ENCODE peak calls at places on chromosomes 12 and 14, in nine cellular contexts. One of them, this sample, is unnamed.

GRCh38 chr12:685388-685787 is 22.1 kb upstream of the NINJ2 start:
- DNase-seq in cardiac fibroblast: peak
- DNase-seq in AG09309: no peak
- DNase-seq in activated CD4-positive, alpha-beta T cell treated with anti-CD3 and anti-CD28 coated beads for 24 hours: peak
- DNase-seq in astrocyte of the cerebellum: peak
- DNase-seq in NCI-H1092: peak
- DNase-seq in aorta: no peak
- DNase-seq in tibial artery: no peak
- DNase-seq in activated gamma-delta T cell treated with Interleukin-2 at 50 U/mL for 16 hours: peak
- DNase-seq in this sample: peak

GRCh38 chr12:52650520-52651081 is 1.4 kb downstream of the KRT2 start:
- DNase-seq in cardiac fibroblast: no peak
- DNase-seq in AG09309: peak
- DNase-seq in activated CD4-positive, alpha-beta T cell treated with anti-CD3 and anti-CD28 coated beads for 24 hours: no peak
- DNase-seq in astrocyte of the cerebellum: no peak
- DNase-seq in NCI-H1092: no peak
- DNase-seq in aorta: no peak
- DNase-seq in tibial artery: no peak
- DNase-seq in activated gamma-delta T cell treated with Interleukin-2 at 50 U/mL for 16 hours: no peak
- DNase-seq in this sample: no peak

GRCh38 chr14:89202413-89202812 is 214.6 kb downstream of the FOXN3 start:
- DNase-seq in cardiac fibroblast: no peak
- DNase-seq in AG09309: no peak
- DNase-seq in activated CD4-positive, alpha-beta T cell treated with anti-CD3 and anti-CD28 coated beads for 24 hours: no peak
- DNase-seq in astrocyte of the cerebellum: no peak
- DNase-seq in NCI-H1092: no peak
- DNase-seq in aorta: no peak
- DNase-seq in tibial artery: no peak
- DNase-seq in activated gamma-delta T cell treated with Interleukin-2 at 50 U/mL for 16 hours: no peak
- DNase-seq in this sample: no peak

GRCh38 chr12:63308701-63309100 is 157.7 kb upstream of the AVPR1A start:
- DNase-seq in cardiac fibroblast: peak
- DNase-seq in AG09309: no peak
- DNase-seq in activated CD4-positive, alpha-beta T cell treated with anti-CD3 and anti-CD28 coated beads for 24 hours: no peak
- DNase-seq in astrocyte of the cerebellum: no peak
- DNase-seq in NCI-H1092: no peak
- DNase-seq in aorta: no peak
- DNase-seq in tibial artery: no peak
- DNase-seq in activated gamma-delta T cell treated with Interleukin-2 at 50 U/mL for 16 hours: no peak
- DNase-seq in this sample: no peak

GRCh38 chr12:6458281-6459003 is 6.6 kb downstream of the TAPBPL start:
- DNase-seq in cardiac fibroblast: no peak
- DNase-seq in AG09309: no peak
- DNase-seq in activated CD4-positive, alpha-beta T cell treated with anti-CD3 and anti-CD28 coated beads for 24 hours: no peak
- DNase-seq in astrocyte of the cerebellum: no peak
- DNase-seq in NCI-H1092: no peak
- DNase-seq in aorta: peak
- DNase-seq in tibial artery: no peak
- DNase-seq in activated gamma-delta T cell treated with Interleukin-2 at 50 U/mL for 16 hours: no peak
- DNase-seq in this sample: no peak

GRCh38 chr14:72883963-72884362 is 9.9 kb downstream of the DPF3 start:
- DNase-seq in cardiac fibroblast: peak
- DNase-seq in AG09309: no peak
- DNase-seq in activated CD4-positive, alpha-beta T cell treated with anti-CD3 and anti-CD28 coated beads for 24 hours: no peak
- DNase-seq in astrocyte of the cerebellum: no peak
- DNase-seq in NCI-H1092: no peak
- DNase-seq in aorta: no peak
- DNase-seq in tibial artery: no peak
- DNase-seq in activated gamma-delta T cell treated with Interleukin-2 at 50 U/mL for 16 hours: no peak
- DNase-seq in this sample: no peak

GRCh38 chr12:130537051-130537450 is 179.0 kb downstream of the RIMBP2 start:
- DNase-seq in cardiac fibroblast: no peak
- DNase-seq in AG09309: no peak
- DNase-seq in activated CD4-positive, alpha-beta T cell treated with anti-CD3 and anti-CD28 coated beads for 24 hours: no peak
- DNase-seq in astrocyte of the cerebellum: no peak
- DNase-seq in NCI-H1092: no peak
- DNase-seq in aorta: no peak
- DNase-seq in tibial artery: no peak
- DNase-seq in activated gamma-delta T cell treated with Interleukin-2 at 50 U/mL for 16 hours: no peak
- DNase-seq in this sample: no peak

GRCh38 chr12:121800694-121801600 is 2.9 kb upstream of the SETD1B start:
- DNase-seq in cardiac fibroblast: peak
- DNase-seq in AG09309: no peak
- DNase-seq in activated CD4-positive, alpha-beta T cell treated with anti-CD3 and anti-CD28 coated beads for 24 hours: no peak
- DNase-seq in astrocyte of the cerebellum: no peak
- DNase-seq in NCI-H1092: no peak
- DNase-seq in aorta: peak
- DNase-seq in tibial artery: peak
- DNase-seq in activated gamma-delta T cell treated with Interleukin-2 at 50 U/mL for 16 hours: peak
- DNase-seq in this sample: peak

GRCh38 chr14:96039633-96040311 is 610 bp downstream of the C14orf132 start:
- DNase-seq in cardiac fibroblast: no peak
- DNase-seq in AG09309: no peak
- DNase-seq in activated CD4-positive, alpha-beta T cell treated with anti-CD3 and anti-CD28 coated beads for 24 hours: no peak
- DNase-seq in astrocyte of the cerebellum: no peak
- DNase-seq in NCI-H1092: peak
- DNase-seq in aorta: peak
- DNase-seq in tibial artery: no peak
- DNase-seq in activated gamma-delta T cell treated with Interleukin-2 at 50 U/mL for 16 hours: no peak
- DNase-seq in this sample: no peak

GRCh38 chr14:61812347-61813100 is 50.3 kb downstream of the SNAPC1 start:
- DNase-seq in cardiac fibroblast: peak
- DNase-seq in AG09309: no peak
- DNase-seq in activated CD4-positive, alpha-beta T cell treated with anti-CD3 and anti-CD28 coated beads for 24 hours: no peak
- DNase-seq in astrocyte of the cerebellum: no peak
- DNase-seq in NCI-H1092: no peak
- DNase-seq in aorta: peak
- DNase-seq in tibial artery: no peak
- DNase-seq in activated gamma-delta T cell treated with Interleukin-2 at 50 U/mL for 16 hours: no peak
- DNase-seq in this sample: no peak

GRCh38 chr14:51653855-51654548 is 2.3 kb downstream of the FRMD6 start:
- DNase-seq in cardiac fibroblast: peak
- DNase-seq in AG09309: no peak
- DNase-seq in activated CD4-positive, alpha-beta T cell treated with anti-CD3 and anti-CD28 coated beads for 24 hours: no peak
- DNase-seq in astrocyte of the cerebellum: no peak
- DNase-seq in NCI-H1092: no peak
- DNase-seq in aorta: no peak
- DNase-seq in tibial artery: no peak
- DNase-seq in activated gamma-delta T cell treated with Interleukin-2 at 50 U/mL for 16 hours: no peak
- DNase-seq in this sample: no peak

GRCh38 chr14:54852215-54852614 is 50.4 kb downstream of the GCH1 start:
- DNase-seq in cardiac fibroblast: no peak
- DNase-seq in AG09309: no peak
- DNase-seq in activated CD4-positive, alpha-beta T cell treated with anti-CD3 and anti-CD28 coated beads for 24 hours: no peak
- DNase-seq in astrocyte of the cerebellum: no peak
- DNase-seq in NCI-H1092: no peak
- DNase-seq in aorta: no peak
- DNase-seq in tibial artery: no peak
- DNase-seq in activated gamma-delta T cell treated with Interleukin-2 at 50 U/mL for 16 hours: no peak
- DNase-seq in this sample: no peak

GRCh38 chr12:51521554-51522276 is 69.3 kb upstream of the SCN8A start:
- DNase-seq in cardiac fibroblast: peak
- DNase-seq in AG09309: no peak
- DNase-seq in activated CD4-positive, alpha-beta T cell treated with anti-CD3 and anti-CD28 coated beads for 24 hours: no peak
- DNase-seq in astrocyte of the cerebellum: no peak
- DNase-seq in NCI-H1092: no peak
- DNase-seq in aorta: no peak
- DNase-seq in tibial artery: no peak
- DNase-seq in activated gamma-delta T cell treated with Interleukin-2 at 50 U/mL for 16 hours: no peak
- DNase-seq in this sample: no peak

GRCh38 chr12:53056296-53056695 is 6.4 kb downstream of the TNS2 start:
- DNase-seq in cardiac fibroblast: no peak
- DNase-seq in AG09309: no peak
- DNase-seq in activated CD4-positive, alpha-beta T cell treated with anti-CD3 and anti-CD28 coated beads for 24 hours: no peak
- DNase-seq in astrocyte of the cerebellum: no peak
- DNase-seq in NCI-H1092: no peak
- DNase-seq in aorta: peak
- DNase-seq in tibial artery: no peak
- DNase-seq in activated gamma-delta T cell treated with Interleukin-2 at 50 U/mL for 16 hours: no peak
- DNase-seq in this sample: no peak

GRCh38 chr12:77189463-77189862 is 124.1 kb upstream of the E2F7 start:
- DNase-seq in cardiac fibroblast: peak
- DNase-seq in AG09309: no peak
- DNase-seq in activated CD4-positive, alpha-beta T cell treated with anti-CD3 and anti-CD28 coated beads for 24 hours: no peak
- DNase-seq in astrocyte of the cerebellum: peak
- DNase-seq in NCI-H1092: no peak
- DNase-seq in aorta: no peak
- DNase-seq in tibial artery: no peak
- DNase-seq in activated gamma-delta T cell treated with Interleukin-2 at 50 U/mL for 16 hours: no peak
- DNase-seq in this sample: no peak

GRCh38 chr14:77642407-77642806 is 26.0 kb upstream of the SPTLC2 start:
- DNase-seq in cardiac fibroblast: no peak
- DNase-seq in AG09309: no peak
- DNase-seq in activated CD4-positive, alpha-beta T cell treated with anti-CD3 and anti-CD28 coated beads for 24 hours: no peak
- DNase-seq in astrocyte of the cerebellum: no peak
- DNase-seq in NCI-H1092: no peak
- DNase-seq in aorta: no peak
- DNase-seq in tibial artery: no peak
- DNase-seq in activated gamma-delta T cell treated with Interleukin-2 at 50 U/mL for 16 hours: no peak
- DNase-seq in this sample: no peak

GRCh38 chr14:92973265-92973797 is 50.4 kb downstream of the CHGA start:
- DNase-seq in cardiac fibroblast: peak
- DNase-seq in AG09309: no peak
- DNase-seq in activated CD4-positive, alpha-beta T cell treated with anti-CD3 and anti-CD28 coated beads for 24 hours: no peak
- DNase-seq in astrocyte of the cerebellum: no peak
- DNase-seq in NCI-H1092: peak
- DNase-seq in aorta: peak
- DNase-seq in tibial artery: peak
- DNase-seq in activated gamma-delta T cell treated with Interleukin-2 at 50 U/mL for 16 hours: no peak
- DNase-seq in this sample: peak

GRCh38 chr14:55957950-55958349 is 160.3 kb upstream of the PELI2 start:
- DNase-seq in cardiac fibroblast: no peak
- DNase-seq in AG09309: no peak
- DNase-seq in activated CD4-positive, alpha-beta T cell treated with anti-CD3 and anti-CD28 coated beads for 24 hours: no peak
- DNase-seq in astrocyte of the cerebellum: no peak
- DNase-seq in NCI-H1092: no peak
- DNase-seq in aorta: no peak
- DNase-seq in tibial artery: no peak
- DNase-seq in activated gamma-delta T cell treated with Interleukin-2 at 50 U/mL for 16 hours: no peak
- DNase-seq in this sample: no peak

GRCh38 chr12:116590561-116590960 is 31.4 kb downstream of the MAP1LC3B2 start:
- DNase-seq in cardiac fibroblast: no peak
- DNase-seq in AG09309: no peak
- DNase-seq in activated CD4-positive, alpha-beta T cell treated with anti-CD3 and anti-CD28 coated beads for 24 hours: no peak
- DNase-seq in astrocyte of the cerebellum: no peak
- DNase-seq in NCI-H1092: no peak
- DNase-seq in aorta: no peak
- DNase-seq in tibial artery: no peak
- DNase-seq in activated gamma-delta T cell treated with Interleukin-2 at 50 U/mL for 16 hours: no peak
- DNase-seq in this sample: no peak

GRCh38 chr12:10140001-10140400 is 10.0 kb upstream of the CLEC7A start:
- DNase-seq in cardiac fibroblast: peak
- DNase-seq in AG09309: peak
- DNase-seq in activated CD4-positive, alpha-beta T cell treated with anti-CD3 and anti-CD28 coated beads for 24 hours: peak
- DNase-seq in astrocyte of the cerebellum: peak
- DNase-seq in NCI-H1092: no peak
- DNase-seq in aorta: no peak
- DNase-seq in tibial artery: no peak
- DNase-seq in activated gamma-delta T cell treated with Interleukin-2 at 50 U/mL for 16 hours: peak
- DNase-seq in this sample: peak

GRCh38 chr12:27076930-27077329 is 5.4 kb downstream of the C12orf71 start:
- DNase-seq in cardiac fibroblast: no peak
- DNase-seq in AG09309: no peak
- DNase-seq in activated CD4-positive, alpha-beta T cell treated with anti-CD3 and anti-CD28 coated beads for 24 hours: no peak
- DNase-seq in astrocyte of the cerebellum: no peak
- DNase-seq in NCI-H1092: no peak
- DNase-seq in aorta: no peak
- DNase-seq in tibial artery: no peak
- DNase-seq in activated gamma-delta T cell treated with Interleukin-2 at 50 U/mL for 16 hours: no peak
- DNase-seq in this sample: no peak

GRCh38 chr14:74508844-74509428 is 15.4 kb downstream of the ISCA2 start:
- DNase-seq in cardiac fibroblast: no peak
- DNase-seq in AG09309: no peak
- DNase-seq in activated CD4-positive, alpha-beta T cell treated with anti-CD3 and anti-CD28 coated beads for 24 hours: no peak
- DNase-seq in astrocyte of the cerebellum: no peak
- DNase-seq in NCI-H1092: no peak
- DNase-seq in aorta: peak
- DNase-seq in tibial artery: peak
- DNase-seq in activated gamma-delta T cell treated with Interleukin-2 at 50 U/mL for 16 hours: no peak
- DNase-seq in this sample: no peak

GRCh38 chr12:50659260-50659659 is 104.6 kb upstream of the ATF1 start:
- DNase-seq in cardiac fibroblast: no peak
- DNase-seq in AG09309: no peak
- DNase-seq in activated CD4-positive, alpha-beta T cell treated with anti-CD3 and anti-CD28 coated beads for 24 hours: no peak
- DNase-seq in astrocyte of the cerebellum: no peak
- DNase-seq in NCI-H1092: no peak
- DNase-seq in aorta: no peak
- DNase-seq in tibial artery: no peak
- DNase-seq in activated gamma-delta T cell treated with Interleukin-2 at 50 U/mL for 16 hours: no peak
- DNase-seq in this sample: no peak

GRCh38 chr12:90233168-90234100 is 524.8 kb upstream of the ATP2B1 start:
- DNase-seq in cardiac fibroblast: peak
- DNase-seq in AG09309: peak
- DNase-seq in activated CD4-positive, alpha-beta T cell treated with anti-CD3 and anti-CD28 coated beads for 24 hours: no peak
- DNase-seq in astrocyte of the cerebellum: no peak
- DNase-seq in NCI-H1092: no peak
- DNase-seq in aorta: no peak
- DNase-seq in tibial artery: no peak
- DNase-seq in activated gamma-delta T cell treated with Interleukin-2 at 50 U/mL for 16 hours: no peak
- DNase-seq in this sample: no peak

GRCh38 chr14:57362356-57362755 is 28.0 kb upstream of the NAA30 start:
- DNase-seq in cardiac fibroblast: peak
- DNase-seq in AG09309: no peak
- DNase-seq in activated CD4-positive, alpha-beta T cell treated with anti-CD3 and anti-CD28 coated beads for 24 hours: no peak
- DNase-seq in astrocyte of the cerebellum: peak
- DNase-seq in NCI-H1092: no peak
- DNase-seq in aorta: no peak
- DNase-seq in tibial artery: no peak
- DNase-seq in activated gamma-delta T cell treated with Interleukin-2 at 50 U/mL for 16 hours: no peak
- DNase-seq in this sample: no peak

GRCh38 chr12:104618691-104619090 is 161.9 kb downstream of the CHST11 start:
- DNase-seq in cardiac fibroblast: peak
- DNase-seq in AG09309: no peak
- DNase-seq in activated CD4-positive, alpha-beta T cell treated with anti-CD3 and anti-CD28 coated beads for 24 hours: no peak
- DNase-seq in astrocyte of the cerebellum: no peak
- DNase-seq in NCI-H1092: no peak
- DNase-seq in aorta: no peak
- DNase-seq in tibial artery: no peak
- DNase-seq in activated gamma-delta T cell treated with Interleukin-2 at 50 U/mL for 16 hours: no peak
- DNase-seq in this sample: no peak

GRCh38 chr12:11717533-11717961 is 68.1 kb downstream of the ETV6 start:
- DNase-seq in cardiac fibroblast: peak
- DNase-seq in AG09309: no peak
- DNase-seq in activated CD4-positive, alpha-beta T cell treated with anti-CD3 and anti-CD28 coated beads for 24 hours: no peak
- DNase-seq in astrocyte of the cerebellum: no peak
- DNase-seq in NCI-H1092: no peak
- DNase-seq in aorta: no peak
- DNase-seq in tibial artery: no peak
- DNase-seq in activated gamma-delta T cell treated with Interleukin-2 at 50 U/mL for 16 hours: no peak
- DNase-seq in this sample: no peak

This sample was measured in lung.